ENCODE peak calls at places on chromosome 5, in nine cellular contexts. One of them, this sample, is unnamed.

GRCh38 chr5:124823336-124823849 is 77.0 kb upstream of the ZNF608 start:
- DNase-seq in occipital lobe: no peak
- DNase-seq in cardiac fibroblast: no peak
- DNase-seq in NCI-H1092 treated with DMSO at 0.1 percent for 48 hours: no peak
- DNase-seq in GM12878: no peak
- DNase-seq in iris pigment epithelial cell: no peak
- DNase-seq in ELR: no peak
- DNase-seq in activated CD4-positive, CD25-positive, alpha-beta regulatory T cell: no peak
- DNase-seq in A549: no peak
- DNase-seq in this sample: peak; percentile 4

GRCh38 chr5:51622161-51622790 is 239.0 kb downstream of the ISL1 start:
- DNase-seq in occipital lobe: no peak
- DNase-seq in cardiac fibroblast: no peak
- DNase-seq in NCI-H1092 treated with DMSO at 0.1 percent for 48 hours: no peak
- DNase-seq in GM12878: no peak
- DNase-seq in iris pigment epithelial cell: no peak
- DNase-seq in ELR: no peak
- DNase-seq in activated CD4-positive, CD25-positive, alpha-beta regulatory T cell: no peak
- DNase-seq in A549: no peak
- DNase-seq in this sample: no peak

GRCh38 chr5:169980418-169981053 is at the start of gene INSYN2B:
- DNase-seq in occipital lobe: peak; percentile 69
- DNase-seq in cardiac fibroblast: peak; percentile 96
- DNase-seq in NCI-H1092 treated with DMSO at 0.1 percent for 48 hours: peak; percentile 87
- DNase-seq in GM12878: no peak
- DNase-seq in iris pigment epithelial cell: peak; percentile 88
- DNase-seq in ELR: peak; percentile 91
- DNase-seq in activated CD4-positive, CD25-positive, alpha-beta regulatory T cell: no peak
- DNase-seq in A549: peak; percentile 86
- DNase-seq in this sample: peak; percentile 96

GRCh38 chr5:161544350-161544765 is 2.2 kb downstream of the GABRB2 start:
- DNase-seq in occipital lobe: peak; percentile 29
- DNase-seq in cardiac fibroblast: peak; percentile 58
- DNase-seq in NCI-H1092 treated with DMSO at 0.1 percent for 48 hours: no peak
- DNase-seq in GM12878: no peak
- DNase-seq in iris pigment epithelial cell: peak; percentile 54
- DNase-seq in ELR: peak; percentile 23
- DNase-seq in activated CD4-positive, CD25-positive, alpha-beta regulatory T cell: no peak
- DNase-seq in A549: peak; percentile 55
- DNase-seq in this sample: peak; percentile 12

GRCh38 chr5:169991115-169991514 is 10.8 kb upstream of the INSYN2B start:
- DNase-seq in occipital lobe: no peak
- DNase-seq in cardiac fibroblast: no peak
- DNase-seq in NCI-H1092 treated with DMSO at 0.1 percent for 48 hours: no peak
- DNase-seq in GM12878: no peak
- DNase-seq in iris pigment epithelial cell: no peak
- DNase-seq in ELR: no peak
- DNase-seq in activated CD4-positive, CD25-positive, alpha-beta regulatory T cell: no peak
- DNase-seq in A549: no peak
- DNase-seq in this sample: no peak

GRCh38 chr5:116763987-116764866 is 189.6 kb upstream of the SEMA6A start:
- DNase-seq in occipital lobe: no peak
- DNase-seq in cardiac fibroblast: no peak
- DNase-seq in NCI-H1092 treated with DMSO at 0.1 percent for 48 hours: no peak
- DNase-seq in GM12878: peak; percentile 98
- DNase-seq in iris pigment epithelial cell: no peak
- DNase-seq in ELR: no peak
- DNase-seq in activated CD4-positive, CD25-positive, alpha-beta regulatory T cell: no peak
- DNase-seq in A549: no peak
- DNase-seq in this sample: no peak

GRCh38 chr5:10099548-10099947 is 150.1 kb downstream of the ATPSCKMT start:
- DNase-seq in occipital lobe: no peak
- DNase-seq in cardiac fibroblast: no peak
- DNase-seq in NCI-H1092 treated with DMSO at 0.1 percent for 48 hours: no peak
- DNase-seq in GM12878: no peak
- DNase-seq in iris pigment epithelial cell: no peak
- DNase-seq in ELR: no peak
- DNase-seq in activated CD4-positive, CD25-positive, alpha-beta regulatory T cell: no peak
- DNase-seq in A549: no peak
- DNase-seq in this sample: no peak

GRCh38 chr5:116543501-116543900 is 31.1 kb downstream of the SEMA6A start:
- DNase-seq in occipital lobe: no peak
- DNase-seq in cardiac fibroblast: no peak
- DNase-seq in NCI-H1092 treated with DMSO at 0.1 percent for 48 hours: no peak
- DNase-seq in GM12878: no peak
- DNase-seq in iris pigment epithelial cell: peak; percentile 41
- DNase-seq in ELR: no peak
- DNase-seq in activated CD4-positive, CD25-positive, alpha-beta regulatory T cell: no peak
- DNase-seq in A549: no peak
- DNase-seq in this sample: peak; percentile 6

GRCh38 chr5:97425511-97425910 is 242.5 kb upstream of the RIOK2 start:
- DNase-seq in occipital lobe: no peak
- DNase-seq in cardiac fibroblast: peak; percentile 43
- DNase-seq in NCI-H1092 treated with DMSO at 0.1 percent for 48 hours: no peak
- DNase-seq in GM12878: no peak
- DNase-seq in iris pigment epithelial cell: peak; percentile 27
- DNase-seq in ELR: peak; percentile 50
- DNase-seq in activated CD4-positive, CD25-positive, alpha-beta regulatory T cell: no peak
- DNase-seq in A549: no peak
- DNase-seq in this sample: peak; percentile 24

GRCh38 chr5:140633081-140633471 is at the start of gene CD14:
- DNase-seq in occipital lobe: peak; percentile 27
- DNase-seq in cardiac fibroblast: peak; percentile 48
- DNase-seq in NCI-H1092 treated with DMSO at 0.1 percent for 48 hours: no peak
- DNase-seq in GM12878: no peak
- DNase-seq in iris pigment epithelial cell: peak; percentile 33
- DNase-seq in ELR: peak; percentile 91
- DNase-seq in activated CD4-positive, CD25-positive, alpha-beta regulatory T cell: no peak
- DNase-seq in A549: peak; percentile 79
- DNase-seq in this sample: no peak

GRCh38 chr5:154588091-154588762 is 110.2 kb upstream of the HAND1 start:
- DNase-seq in occipital lobe: no peak
- DNase-seq in cardiac fibroblast: no peak
- DNase-seq in NCI-H1092 treated with DMSO at 0.1 percent for 48 hours: no peak
- DNase-seq in GM12878: no peak
- DNase-seq in iris pigment epithelial cell: no peak
- DNase-seq in ELR: no peak
- DNase-seq in activated CD4-positive, CD25-positive, alpha-beta regulatory T cell: no peak
- DNase-seq in A549: no peak
- DNase-seq in this sample: no peak

GRCh38 chr5:34464820-34465219 is 191.3 kb upstream of the RAI14 start:
- DNase-seq in occipital lobe: no peak
- DNase-seq in cardiac fibroblast: no peak
- DNase-seq in NCI-H1092 treated with DMSO at 0.1 percent for 48 hours: no peak
- DNase-seq in GM12878: no peak
- DNase-seq in iris pigment epithelial cell: no peak
- DNase-seq in ELR: no peak
- DNase-seq in activated CD4-positive, CD25-positive, alpha-beta regulatory T cell: no peak
- DNase-seq in A549: no peak
- DNase-seq in this sample: no peak

GRCh38 chr5:35230043-35230611 is at the start of gene PRLR:
- DNase-seq in occipital lobe: no peak
- DNase-seq in cardiac fibroblast: peak; percentile 32
- DNase-seq in NCI-H1092 treated with DMSO at 0.1 percent for 48 hours: no peak
- DNase-seq in GM12878: no peak
- DNase-seq in iris pigment epithelial cell: peak; percentile 41
- DNase-seq in ELR: peak; percentile 53
- DNase-seq in activated CD4-positive, CD25-positive, alpha-beta regulatory T cell: no peak
- DNase-seq in A549: peak; percentile 12
- DNase-seq in this sample: no peak

GRCh38 chr5:14240366-14240765 is 97.2 kb downstream of the TRIO start:
- DNase-seq in occipital lobe: no peak
- DNase-seq in cardiac fibroblast: peak; percentile 33
- DNase-seq in NCI-H1092 treated with DMSO at 0.1 percent for 48 hours: no peak
- DNase-seq in GM12878: no peak
- DNase-seq in iris pigment epithelial cell: peak; percentile 38
- DNase-seq in ELR: no peak
- DNase-seq in activated CD4-positive, CD25-positive, alpha-beta regulatory T cell: no peak
- DNase-seq in A549: no peak
- DNase-seq in this sample: no peak

GRCh38 chr5:14945450-14945849 is 73.9 kb upstream of the ANKH start:
- DNase-seq in occipital lobe: no peak
- DNase-seq in cardiac fibroblast: no peak
- DNase-seq in NCI-H1092 treated with DMSO at 0.1 percent for 48 hours: no peak
- DNase-seq in GM12878: no peak
- DNase-seq in iris pigment epithelial cell: peak; percentile 26
- DNase-seq in ELR: no peak
- DNase-seq in activated CD4-positive, CD25-positive, alpha-beta regulatory T cell: no peak
- DNase-seq in A549: peak; percentile 46
- DNase-seq in this sample: no peak

GRCh38 chr5:143402464-143403356 is 776 bp downstream of the NR3C1 start:
- DNase-seq in occipital lobe: peak; percentile 51
- DNase-seq in cardiac fibroblast: peak; percentile 65
- DNase-seq in NCI-H1092 treated with DMSO at 0.1 percent for 48 hours: peak; percentile 57
- DNase-seq in GM12878: no peak
- DNase-seq in iris pigment epithelial cell: peak; percentile 73
- DNase-seq in ELR: peak; percentile 70
- DNase-seq in activated CD4-positive, CD25-positive, alpha-beta regulatory T cell: peak; percentile 25
- DNase-seq in A549: peak; percentile 61
- DNase-seq in this sample: peak; percentile 64

GRCh38 chr5:10588779-10589447 is 25.0 kb downstream of the ANKRD33B start:
- DNase-seq in occipital lobe: no peak
- DNase-seq in cardiac fibroblast: no peak
- DNase-seq in NCI-H1092 treated with DMSO at 0.1 percent for 48 hours: no peak
- DNase-seq in GM12878: no peak
- DNase-seq in iris pigment epithelial cell: no peak
- DNase-seq in ELR: no peak
- DNase-seq in activated CD4-positive, CD25-positive, alpha-beta regulatory T cell: no peak
- DNase-seq in A549: no peak
- DNase-seq in this sample: no peak

GRCh38 chr5:178542455-178542854 is 47.7 kb downstream of the COL23A1 start:
- DNase-seq in occipital lobe: no peak
- DNase-seq in cardiac fibroblast: no peak
- DNase-seq in NCI-H1092 treated with DMSO at 0.1 percent for 48 hours: no peak
- DNase-seq in GM12878: no peak
- DNase-seq in iris pigment epithelial cell: peak; percentile 5
- DNase-seq in ELR: no peak
- DNase-seq in activated CD4-positive, CD25-positive, alpha-beta regulatory T cell: no peak
- DNase-seq in A549: no peak
- DNase-seq in this sample: no peak

GRCh38 chr5:142390303-142390840 is 65.6 kb upstream of the SPRY4 start:
- DNase-seq in occipital lobe: no peak
- DNase-seq in cardiac fibroblast: no peak
- DNase-seq in NCI-H1092 treated with DMSO at 0.1 percent for 48 hours: no peak
- DNase-seq in GM12878: no peak
- DNase-seq in iris pigment epithelial cell: no peak
- DNase-seq in ELR: no peak
- DNase-seq in activated CD4-positive, CD25-positive, alpha-beta regulatory T cell: no peak
- DNase-seq in A549: no peak
- DNase-seq in this sample: no peak

GRCh38 chr5:66864240-66864884 is 268.2 kb downstream of the MAST4 start:
- DNase-seq in occipital lobe: no peak
- DNase-seq in cardiac fibroblast: peak; percentile 88
- DNase-seq in NCI-H1092 treated with DMSO at 0.1 percent for 48 hours: no peak
- DNase-seq in GM12878: no peak
- DNase-seq in iris pigment epithelial cell: peak; percentile 76
- DNase-seq in ELR: peak; percentile 52
- DNase-seq in activated CD4-positive, CD25-positive, alpha-beta regulatory T cell: no peak
- DNase-seq in A549: peak; percentile 67
- DNase-seq in this sample: peak; percentile 86

GRCh38 chr5:80853413-80853812 is 106.8 kb upstream of the RASGRF2 start:
- DNase-seq in occipital lobe: no peak
- DNase-seq in cardiac fibroblast: no peak
- DNase-seq in NCI-H1092 treated with DMSO at 0.1 percent for 48 hours: no peak
- DNase-seq in GM12878: no peak
- DNase-seq in iris pigment epithelial cell: no peak
- DNase-seq in ELR: no peak
- DNase-seq in activated CD4-positive, CD25-positive, alpha-beta regulatory T cell: no peak
- DNase-seq in A549: no peak
- DNase-seq in this sample: no peak

GRCh38 chr5:88824141-88824540 is 58.8 kb downstream of the MEF2C start:
- DNase-seq in occipital lobe: no peak
- DNase-seq in cardiac fibroblast: no peak
- DNase-seq in NCI-H1092 treated with DMSO at 0.1 percent for 48 hours: no peak
- DNase-seq in GM12878: no peak
- DNase-seq in iris pigment epithelial cell: no peak
- DNase-seq in ELR: no peak
- DNase-seq in activated CD4-positive, CD25-positive, alpha-beta regulatory T cell: no peak
- DNase-seq in A549: no peak
- DNase-seq in this sample: no peak

GRCh38 chr5:111781200-111781599 is 24.2 kb upstream of the NREP start:
- DNase-seq in occipital lobe: peak; percentile 3
- DNase-seq in cardiac fibroblast: peak; percentile 65
- DNase-seq in NCI-H1092 treated with DMSO at 0.1 percent for 48 hours: no peak
- DNase-seq in GM12878: no peak
- DNase-seq in iris pigment epithelial cell: peak; percentile 49
- DNase-seq in ELR: no peak
- DNase-seq in activated CD4-positive, CD25-positive, alpha-beta regulatory T cell: no peak
- DNase-seq in A549: no peak
- DNase-seq in this sample: no peak

GRCh38 chr5:90809695-90810094 is 251.1 kb downstream of the ADGRV1 start:
- DNase-seq in occipital lobe: no peak
- DNase-seq in cardiac fibroblast: no peak
- DNase-seq in NCI-H1092 treated with DMSO at 0.1 percent for 48 hours: no peak
- DNase-seq in GM12878: no peak
- DNase-seq in iris pigment epithelial cell: peak; percentile 11
- DNase-seq in ELR: no peak
- DNase-seq in activated CD4-positive, CD25-positive, alpha-beta regulatory T cell: no peak
- DNase-seq in A549: no peak
- DNase-seq in this sample: peak; percentile 27

GRCh38 chr5:6632324-6632930 is 417 bp downstream of the NSUN2 start:
- DNase-seq in occipital lobe: no peak
- DNase-seq in cardiac fibroblast: peak; percentile 44
- DNase-seq in NCI-H1092 treated with DMSO at 0.1 percent for 48 hours: no peak
- DNase-seq in GM12878: no peak
- DNase-seq in iris pigment epithelial cell: peak; percentile 36
- DNase-seq in ELR: peak; percentile 49
- DNase-seq in activated CD4-positive, CD25-positive, alpha-beta regulatory T cell: no peak
- DNase-seq in A549: no peak
- DNase-seq in this sample: no peak

GRCh38 chr5:179404321-179405053 is 59.2 kb upstream of the ADAMTS2 start:
- DNase-seq in occipital lobe: no peak
- DNase-seq in cardiac fibroblast: peak; percentile 56
- DNase-seq in NCI-H1092 treated with DMSO at 0.1 percent for 48 hours: no peak
- DNase-seq in GM12878: no peak
- DNase-seq in iris pigment epithelial cell: peak; percentile 16
- DNase-seq in ELR: peak; percentile 47
- DNase-seq in activated CD4-positive, CD25-positive, alpha-beta regulatory T cell: no peak
- DNase-seq in A549: no peak
- DNase-seq in this sample: no peak

GRCh38 chr5:179176571-179177230 is 116.5 kb downstream of the ZNF354C start:
- DNase-seq in occipital lobe: no peak
- DNase-seq in cardiac fibroblast: no peak
- DNase-seq in NCI-H1092 treated with DMSO at 0.1 percent for 48 hours: no peak
- DNase-seq in GM12878: no peak
- DNase-seq in iris pigment epithelial cell: no peak
- DNase-seq in ELR: no peak
- DNase-seq in activated CD4-positive, CD25-positive, alpha-beta regulatory T cell: no peak
- DNase-seq in A549: no peak
- DNase-seq in this sample: no peak

GRCh38 chr5:22372826-22373660 is 480.1 kb downstream of the CDH12 start:
- DNase-seq in occipital lobe: no peak
- DNase-seq in cardiac fibroblast: no peak
- DNase-seq in NCI-H1092 treated with DMSO at 0.1 percent for 48 hours: no peak
- DNase-seq in GM12878: no peak
- DNase-seq in iris pigment epithelial cell: no peak
- DNase-seq in ELR: no peak
- DNase-seq in activated CD4-positive, CD25-positive, alpha-beta regulatory T cell: no peak
- DNase-seq in A549: no peak
- DNase-seq in this sample: no peak

GRCh38 chr5:82386576-82386975 is 108.4 kb upstream of the RPS23 start:
- DNase-seq in occipital lobe: no peak
- DNase-seq in cardiac fibroblast: no peak
- DNase-seq in NCI-H1092 treated with DMSO at 0.1 percent for 48 hours: no peak
- DNase-seq in GM12878: no peak
- DNase-seq in iris pigment epithelial cell: peak; percentile 57
- DNase-seq in ELR: no peak
- DNase-seq in activated CD4-positive, CD25-positive, alpha-beta regulatory T cell: no peak
- DNase-seq in A549: no peak
- DNase-seq in this sample: no peak

GRCh38 chr5:54861212-54861894 is 124.0 kb downstream of the ESM1 start:
- DNase-seq in occipital lobe: no peak
- DNase-seq in cardiac fibroblast: peak; percentile 51
- DNase-seq in NCI-H1092 treated with DMSO at 0.1 percent for 48 hours: no peak
- DNase-seq in GM12878: no peak
- DNase-seq in iris pigment epithelial cell: peak; percentile 65
- DNase-seq in ELR: peak; percentile 40
- DNase-seq in activated CD4-positive, CD25-positive, alpha-beta regulatory T cell: no peak
- DNase-seq in A549: no peak
- DNase-seq in this sample: no peak

GRCh38 chr5:77353251-77353650 is 138.9 kb downstream of the WDR41 start:
- DNase-seq in occipital lobe: no peak
- DNase-seq in cardiac fibroblast: no peak
- DNase-seq in NCI-H1092 treated with DMSO at 0.1 percent for 48 hours: no peak
- DNase-seq in GM12878: no peak
- DNase-seq in iris pigment epithelial cell: no peak
- DNase-seq in ELR: no peak
- DNase-seq in activated CD4-positive, CD25-positive, alpha-beta regulatory T cell: no peak
- DNase-seq in A549: no peak
- DNase-seq in this sample: no peak